ENCODE peak calls at places on chromosome 15, in six cellular contexts. E is dorsolateral prefrontal cortex, A is Panc1, P is transverse colon, G is HCT116, X is RWPE1. I is an unnamed sample.

GRCh38 chr15:33116218-33116617 is 78.3 kb downstream of the FMN1 start:
- DNase-seq in E (no peak), A (no peak), P (no peak), G (no peak), X (no peak), I (no peak)

GRCh38 chr15:91224750-91225380 is 124.8 kb downstream of the SV2B start:
- DNase-seq in E (no peak), A (peak; percentile 57), P (no peak), G (peak; percentile 47), X (peak; percentile 48), I (peak; percentile 72)

GRCh38 chr15:101156509-101157159 is 95.2 kb downstream of the CHSY1 start:
- DNase-seq in E (peak; percentile 26), A (no peak), P (peak; percentile 51), G (no peak), X (no peak), I (no peak)

GRCh38 chr15:35481992-35482391 is 64.0 kb downstream of the DPH6 start:
- DNase-seq in E (no peak), A (peak; percentile 13), P (no peak), G (peak; percentile 85), X (peak; percentile 87), I (peak; percentile 21)

GRCh38 chr15:52067545-52067926 is 45.0 kb downstream of the BCL2L10 start:
- DNase-seq in E (no peak), A (no peak), P (no peak), G (no peak), X (no peak), I (no peak)

GRCh38 chr15:60325905-60326304 is 71.9 kb downstream of the ANXA2 start:
- DNase-seq in E (no peak), A (no peak), P (no peak), G (no peak), X (no peak), I (no peak)

GRCh38 chr15:33608714-33609113 is 297.9 kb downstream of the RYR3 start:
- DNase-seq in E (no peak), A (no peak), P (no peak), G (no peak), X (no peak), I (no peak)

GRCh38 chr15:43127752-43128151 is 5.6 kb upstream of the TMEM62 start:
- DNase-seq in E (no peak), A (no peak), P (no peak), G (no peak), X (no peak), I (no peak)

GRCh38 chr15:26722621-26723160 is 50.2 kb downstream of the GABRB3 start:
- DNase-seq in E (no peak), A (no peak), P (no peak), G (no peak), X (no peak), I (no peak)

GRCh38 chr15:28123408-28124023 is 24.4 kb upstream of the OCA2 start:
- DNase-seq in E (no peak), A (peak; percentile 36), P (peak; percentile 75), G (peak; percentile 41), X (peak; percentile 89), I (peak; percentile 91)

GRCh38 chr15:82158811-82159210 is 103.7 kb downstream of the EFL1 start:
- DNase-seq in E (no peak), A (no peak), P (no peak), G (no peak), X (no peak), I (no peak)

GRCh38 chr15:101765772-101766456 is 37.4 kb upstream of the OR4F6 start:
- DNase-seq in E (no peak), A (no peak), P (no peak), G (no peak), X (no peak), I (peak; percentile 80)

GRCh38 chr15:90593469-90594158 is 63.9 kb downstream of the CRTC3 start:
- DNase-seq in E (no peak), A (no peak), P (no peak), G (no peak), X (no peak), I (no peak)

GRCh38 chr15:51093865-51094605 is 671 bp downstream of the TNFAIP8L3 start:
- DNase-seq in E (no peak), A (no peak), P (peak; percentile 29), G (no peak), X (peak; percentile 36), I (peak; percentile 95)

GRCh38 chr15:59313703-59314332 is 58.9 kb downstream of the MYO1E start:
- DNase-seq in E (peak; percentile 55), A (no peak), P (peak; percentile 93), G (no peak), X (peak; percentile 84), I (no peak)

GRCh38 chr15:60389261-60390077 is 8.3 kb downstream of the ANXA2 start:
- DNase-seq in E (no peak), A (no peak), P (no peak), G (no peak), X (no peak), I (no peak)

GRCh38 chr15:24747376-24747775 is 71.8 kb downstream of the NPAP1 start:
- DNase-seq in E (no peak), A (no peak), P (no peak), G (no peak), X (no peak), I (no peak)

GRCh38 chr15:44705981-44706380 is 5.1 kb downstream of the PATL2 start:
- DNase-seq in E (no peak), A (no peak), P (no peak), G (no peak), X (no peak), I (no peak)

GRCh38 chr15:58704155-58704825 is 45.2 kb downstream of the ADAM10 start:
- DNase-seq in E (no peak), A (no peak), P (no peak), G (no peak), X (no peak), I (no peak)

DNA sequence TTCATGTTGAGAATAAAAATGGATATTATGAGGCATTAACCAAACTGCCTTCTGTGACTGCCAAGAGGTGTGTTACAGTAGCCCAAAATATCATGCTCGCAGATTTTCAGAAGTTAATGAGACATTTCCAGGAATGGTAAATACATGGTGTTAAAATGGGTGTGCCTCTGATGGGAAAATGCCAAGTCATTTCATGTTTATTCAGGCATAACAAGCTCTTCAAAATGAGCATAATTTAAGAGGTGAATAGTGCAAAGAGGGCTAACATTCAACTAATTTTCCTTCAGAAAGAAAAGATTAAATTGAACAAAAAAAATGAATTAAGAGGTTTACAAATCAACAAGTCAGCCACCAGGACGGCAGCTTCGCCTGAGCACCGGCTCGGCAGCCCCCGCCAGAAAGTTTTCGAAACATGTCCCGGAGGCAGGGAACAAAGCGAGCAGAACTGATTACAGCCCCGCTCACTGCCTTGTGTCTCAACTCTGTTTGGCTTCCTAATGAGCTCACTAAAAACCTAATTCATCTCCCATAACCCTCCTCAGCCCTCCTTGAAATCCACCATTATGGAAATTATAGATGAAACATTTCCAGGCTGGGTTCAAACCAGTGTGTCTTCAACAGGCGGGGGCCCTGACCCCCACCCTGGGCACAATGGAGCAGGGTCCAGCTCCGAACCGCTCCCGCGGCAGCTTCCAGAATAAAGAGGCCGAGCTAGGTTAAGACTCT is 44.0 kb downstream of the MEIS2 start:
- DNase-seq in E (no peak), A (no peak), P (no peak), G (no peak), X (no peak), I (no peak)
- H3K27ac ChIP-seq in E (no peak overlapping the region), A (no peak overlapping the region), P (peak overlapping the region; percentile 16), G (no peak overlapping the region), X (no peak overlapping the region), I (no peak overlapping the region)

GRCh38 chr15:78739206-78739605 is 72.1 kb downstream of the ADAMTS7 start:
- DNase-seq in E (no peak), A (no peak), P (peak; percentile 4), G (no peak), X (no peak), I (no peak)

GRCh38 chr15:78740904-78741274 is 70.4 kb downstream of the ADAMTS7 start:
- DNase-seq in E (no peak), A (no peak), P (no peak), G (no peak), X (no peak), I (no peak)

GRCh38 chr15:78734441-78735064 is 76.7 kb downstream of the ADAMTS7 start:
- DNase-seq in E (no peak), A (no peak), P (no peak), G (no peak), X (no peak), I (no peak)

GRCh38 chr15:78737187-78737820 is 74.0 kb downstream of the ADAMTS7 start:
- DNase-seq in E (no peak), A (no peak), P (no peak), G (no peak), X (no peak), I (no peak)

DNA sequence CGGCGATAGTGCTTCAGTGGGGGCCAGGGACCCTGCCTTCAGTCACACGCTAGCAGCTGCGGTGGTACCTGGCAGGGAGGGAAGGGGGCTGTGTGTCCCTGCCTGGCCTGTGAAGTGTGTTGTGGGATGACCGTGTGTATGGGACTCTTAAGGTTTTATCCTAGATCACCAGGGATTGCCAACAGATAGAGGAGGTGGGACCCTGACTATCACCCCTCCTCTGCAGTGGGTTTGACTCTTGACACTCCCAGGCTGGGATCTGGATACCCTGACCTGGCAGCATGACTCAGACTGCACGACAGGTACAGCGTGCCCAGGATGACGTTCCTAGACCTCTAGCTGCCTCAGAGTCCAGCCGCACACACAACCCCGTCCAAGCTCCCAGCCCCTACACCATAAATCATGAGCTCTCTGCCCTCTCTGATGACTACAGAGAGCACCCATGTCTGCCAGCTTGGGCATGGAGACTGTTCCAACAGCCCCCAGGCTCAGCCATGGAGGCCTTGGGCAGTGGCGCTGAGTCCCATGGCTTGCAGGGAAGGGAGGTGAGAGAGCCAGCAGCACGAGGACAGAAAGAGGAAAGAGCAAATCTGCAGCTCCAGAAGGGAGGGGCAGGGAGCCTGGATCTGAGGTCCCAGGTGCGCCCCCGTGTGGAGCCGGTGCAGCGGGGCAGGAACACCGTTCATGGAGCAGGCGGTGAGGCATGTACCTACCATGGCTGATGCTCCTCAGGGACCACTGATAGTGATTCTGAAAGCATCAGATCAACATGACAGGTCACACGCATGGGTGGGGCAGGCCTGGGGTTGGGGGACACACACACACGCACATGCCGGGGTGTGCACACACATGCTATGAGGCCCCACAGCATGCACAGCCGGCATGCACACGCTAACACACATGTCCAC is 71.0 kb downstream of the ADAMTS7 start:
- DNase-seq in E (no peak), A (no peak), P (peak; percentile 83), G (peak; percentile 45), X (no peak), I (no peak)
- TF ChIP-seq CTCF in E (no peak), A (peak; percentile 79), P (peak; percentile 46), G (peak; percentile 75), X (peak; percentile 12), I (peak; percentile 50)

GRCh38 chr15:62601779-62602540 is 436.9 kb upstream of the C2CD4B start:
- DNase-seq in E (no peak), A (peak; percentile 28), P (no peak), G (no peak), X (no peak), I (no peak)
- H3K27ac ChIP-seq in E (no peak overlapping the region), A (no peak overlapping the region), P (peak overlapping the region; percentile 84), G (no peak overlapping the region), X (no peak overlapping the region), I (no peak overlapping the region)

DNA sequence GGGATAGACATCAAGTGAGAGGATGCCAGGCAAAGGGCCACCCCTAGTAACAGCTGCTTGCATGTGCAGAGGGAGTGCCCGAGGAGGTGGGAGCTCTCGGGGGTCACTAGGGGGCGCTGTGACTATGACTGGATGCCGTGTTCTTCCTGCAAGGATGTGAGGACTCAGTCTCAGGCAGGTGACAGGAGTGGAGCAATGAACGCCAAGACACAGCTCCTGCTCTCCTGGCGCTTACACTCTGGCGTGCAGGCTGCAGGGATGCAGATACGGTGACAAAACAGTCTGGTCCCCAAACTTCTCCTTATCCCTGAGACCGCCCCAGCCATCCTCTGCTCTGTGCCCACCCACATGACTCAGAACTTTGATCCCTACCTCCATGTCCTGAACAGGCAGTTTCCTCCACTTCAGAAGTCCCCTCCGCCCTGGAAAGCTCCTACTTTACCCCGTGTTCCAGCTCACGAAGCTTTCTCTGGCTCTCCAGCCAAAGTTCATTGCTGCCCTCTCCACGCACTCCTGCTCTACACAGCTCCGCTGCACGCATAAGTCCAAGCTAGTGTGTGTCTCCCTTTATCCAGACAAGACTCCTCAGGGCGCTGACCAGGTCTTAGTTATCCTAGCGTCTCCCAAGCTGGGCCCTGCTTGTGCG is 14.7 kb downstream of the RHOV start:
- DNase-seq in E (no peak), A (peak; percentile 74), P (peak; percentile 92), G (peak; percentile 73), X (peak; percentile 70), I (peak; percentile 94)
- TF ChIP-seq CTCF in E (peak; percentile 66), A (peak; percentile 94), P (peak; percentile 76), G (peak; percentile 94), X (peak; percentile 88), I (peak; percentile 88)